ENCODE peak calls at places on chromosomes 5 and 9, in five cellular contexts. W is cardiac fibroblast, Y is posterior cingulate gyrus, N is AG20443, C is ACHN. O is an unnamed sample.

GRCh38 chr5:175246242-175246891 is 197.6 kb downstream of the DRD1 start:
- DNase-seq in Y (no peak), N (peak; percentile 84), W (peak; percentile 82), C (peak; percentile 92), O (peak; percentile 59)

GRCh38 chr5:132425975-132426524 is 56.5 kb downstream of the SLC22A5 start:
- DNase-seq in Y (no peak), N (no peak), W (no peak), C (no peak), O (no peak)

GRCh38 chr5:158599132-158599531 is 500.6 kb downstream of the EBF1 start:
- DNase-seq in N (peak; percentile 44), Y (no peak), C (no peak), W (peak; percentile 25), O (no peak)

GRCh38 chr5:135439426-135440205 is 7.5 kb downstream of the DCANP1 start:
- DNase-seq in Y (no peak), C (no peak), W (no peak), N (no peak), O (no peak)

GRCh38 chr5:141655020-141655419 is 3.8 kb upstream of the FCHSD1 start:
- DNase-seq in N (no peak), W (no peak), Y (no peak), C (no peak), O (no peak)

GRCh38 chr9:111891910-111892499 is 4.6 kb upstream of the UGCG start:
- DNase-seq in C (no peak), W (no peak), Y (no peak), N (peak; percentile 21), O (no peak)

GRCh38 chr9:75372499-75373268 is 284.4 kb downstream of the OSTF1 start:
- DNase-seq in C (peak; percentile 9), Y (no peak), N (peak; percentile 33), W (no peak), O (no peak)

GRCh38 chr9:133945977-133946753 is 46.0 kb downstream of the VAV2 start:
- DNase-seq in N (no peak), Y (no peak), W (no peak), C (peak; percentile 32), O (no peak)

GRCh38 chr9:69577123-69577522 is 95.0 kb downstream of the APBA1 start:
- DNase-seq in Y (no peak), N (no peak), C (no peak), W (peak; percentile 29), O (no peak)

GRCh38 chr9:14205463-14205862 is 108.5 kb downstream of the NFIB start:
- DNase-seq in Y (no peak), W (peak; percentile 95), N (peak; percentile 69), C (peak; percentile 47), O (peak; percentile 26)

GRCh38 chr5:160685219-160685618 is 166.8 kb downstream of the ATP10B start:
- DNase-seq in C (no peak), W (no peak), Y (no peak), N (no peak), O (no peak)